ENCODE peak calls at places on chromosome 1, in six cellular contexts. V, G, M, D, L and J are unnamed samples.

GRCh38 chr1:186806477-186806876 is 22.3 kb upstream of the PLA2G4A start:
- DNase-seq in V (no peak), G (no peak), M (no peak), D (no peak), L (no peak), J (no peak)

GRCh38 chr1:110542730-110543129 is 23.8 kb upstream of the KCNA10 start:
- DNase-seq in V (no peak), G (no peak), M (no peak), D (no peak), L (no peak), J (no peak)

GRCh38 chr1:216793303-216793702 is 70.1 kb upstream of the ESRRG start:
- DNase-seq in V (no peak), G (no peak), M (no peak), D (peak), L (no peak), J (no peak)

GRCh38 chr1:20521960-20522861 is 14.3 kb upstream of the MUL1 start:
- DNase-seq in V (peak), G (peak), M (peak), D (peak), L (peak), J (peak)

GRCh38 chr1:17611991-17612390 is 72.5 kb downstream of the ARHGEF10L start:
- DNase-seq in V (no peak), G (no peak), M (no peak), D (no peak), L (no peak), J (no peak)

GRCh38 chr1:80988896-80989295 is 811.8 kb upstream of the ADGRL2 start:
- DNase-seq in V (no peak), G (no peak), M (no peak), D (no peak), L (no peak), J (no peak)

GRCh38 chr1:80048706-80049105 is 1042.2 kb upstream of the ADGRL4 start:
- DNase-seq in V (no peak), G (no peak), M (no peak), D (no peak), L (no peak), J (no peak)

GRCh38 chr1:67956096-67956495 is 94.3 kb downstream of the DIRAS3 start:
- DNase-seq in V (no peak), G (no peak), M (no peak), D (no peak), L (no peak), J (no peak)

GRCh38 chr1:23720256-23720995 is 22.8 kb upstream of the ELOA start:
- DNase-seq in V (no peak), G (no peak), M (no peak), D (no peak), L (no peak), J (no peak)

GRCh38 chr1:248873993-248874671 is 15.2 kb upstream of the ZNF692 start:
- DNase-seq in V (peak), G (peak), M (peak), D (peak), L (peak), J (peak)

GRCh38 chr1:211680752-211681327 is 5.4 kb upstream of the NEK2 start:
- DNase-seq in V (no peak), G (peak), M (peak), D (peak), L (peak), J (peak)

GRCh38 chr1:63807063-63807462 is 33.2 kb downstream of the ROR1 start:
- DNase-seq in V (no peak), G (no peak), M (no peak), D (peak), L (no peak), J (peak)